ENCODE peak calls at places on chromosome 4, in nine cellular contexts. One of them, this sample, is unnamed.
A peak's percentile ranks its signal among the peaks of the same experiment; 100 is the strongest.

GRCh38 chr4:20272411-20272872 is 20.7 kb downstream of the SLIT2 start:
- DNase-seq in coronary artery: no peak
- DNase-seq in PC-3: peak; percentile 88
- DNase-seq in H9: no peak
- DNase-seq in psoas muscle: no peak
- DNase-seq in sigmoid colon: no peak
- DNase-seq in AG10803: peak; percentile 56
- DNase-seq in fibroblast of pulmonary artery: no peak
- DNase-seq in fibroblast of mammary gland: peak; percentile 85
- DNase-seq in this sample: no peak

GRCh38 chr4:137677851-137678250 is 145.6 kb upstream of the PCDH18 start:
- DNase-seq in fibroblast of pulmonary artery: peak; percentile 85
- DNase-seq in coronary artery: no peak
- DNase-seq in PC-3: peak; percentile 58
- DNase-seq in fibroblast of mammary gland: peak; percentile 90
- DNase-seq in psoas muscle: no peak
- DNase-seq in H9: no peak
- DNase-seq in sigmoid colon: no peak
- DNase-seq in AG10803: peak; percentile 81
- DNase-seq in this sample: no peak

GRCh38 chr4:98284640-98285046 is 23.5 kb downstream of the RAP1GDS1 start:
- DNase-seq in coronary artery: no peak
- DNase-seq in fibroblast of mammary gland: peak; percentile 32
- DNase-seq in fibroblast of pulmonary artery: no peak
- DNase-seq in AG10803: no peak
- DNase-seq in H9: peak; percentile 80
- DNase-seq in sigmoid colon: no peak
- DNase-seq in psoas muscle: no peak
- DNase-seq in PC-3: peak; percentile 57
- DNase-seq in this sample: no peak

GRCh38 chr4:73451404-73451803 is 15.4 kb downstream of the AFP start:
- DNase-seq in PC-3: no peak
- DNase-seq in coronary artery: no peak
- DNase-seq in AG10803: peak; percentile 26
- DNase-seq in H9: peak; percentile 38
- DNase-seq in sigmoid colon: no peak
- DNase-seq in fibroblast of pulmonary artery: peak; percentile 76
- DNase-seq in fibroblast of mammary gland: peak; percentile 45
- DNase-seq in psoas muscle: no peak
- DNase-seq in this sample: no peak

GRCh38 chr4:20203508-20203907 is 48.2 kb upstream of the SLIT2 start:
- DNase-seq in fibroblast of mammary gland: peak; percentile 98
- DNase-seq in sigmoid colon: no peak
- DNase-seq in PC-3: peak; percentile 75
- DNase-seq in psoas muscle: no peak
- DNase-seq in fibroblast of pulmonary artery: peak; percentile 60
- DNase-seq in coronary artery: no peak
- DNase-seq in H9: no peak
- DNase-seq in AG10803: peak; percentile 98
- DNase-seq in this sample: no peak

GRCh38 chr4:146132445-146132844 is 43.1 kb upstream of the LSM6 start:
- DNase-seq in sigmoid colon: no peak
- DNase-seq in fibroblast of pulmonary artery: no peak
- DNase-seq in AG10803: no peak
- DNase-seq in fibroblast of mammary gland: peak; percentile 31
- DNase-seq in psoas muscle: no peak
- DNase-seq in coronary artery: no peak
- DNase-seq in PC-3: no peak
- DNase-seq in H9: no peak
- DNase-seq in this sample: peak; percentile 73

GRCh38 chr4:15774020-15774420 is 4.1 kb upstream of the CD38 start:
- DNase-seq in psoas muscle: no peak
- DNase-seq in coronary artery: no peak
- DNase-seq in H9: no peak
- DNase-seq in fibroblast of pulmonary artery: no peak
- DNase-seq in fibroblast of mammary gland: no peak
- DNase-seq in AG10803: peak; percentile 13
- DNase-seq in sigmoid colon: no peak
- DNase-seq in PC-3: no peak
- DNase-seq in this sample: no peak

GRCh38 chr4:117085185-117085701 is at the start of gene TRAM1L1:
- DNase-seq in sigmoid colon: peak; percentile 72
- DNase-seq in coronary artery: peak; percentile 71
- DNase-seq in psoas muscle: peak; percentile 73
- DNase-seq in fibroblast of mammary gland: peak; percentile 51
- DNase-seq in fibroblast of pulmonary artery: peak; percentile 54
- DNase-seq in PC-3: peak; percentile 55
- DNase-seq in H9: peak; percentile 89
- DNase-seq in AG10803: peak; percentile 57
- DNase-seq in this sample: peak; percentile 36

GRCh38 chr4:166259081-166259480 is 386.0 kb downstream of the TLL1 start:
- DNase-seq in fibroblast of pulmonary artery: no peak
- DNase-seq in psoas muscle: no peak
- DNase-seq in fibroblast of mammary gland: no peak
- DNase-seq in H9: no peak
- DNase-seq in PC-3: no peak
- DNase-seq in coronary artery: no peak
- DNase-seq in sigmoid colon: no peak
- DNase-seq in AG10803: no peak
- DNase-seq in this sample: no peak

GRCh38 chr4:2008921-2009650 is at the start of gene NELFA:
- DNase-seq in fibroblast of pulmonary artery: peak; percentile 95
- DNase-seq in PC-3: peak; percentile 92
- DNase-seq in psoas muscle: peak; percentile 97
- DNase-seq in fibroblast of mammary gland: peak; percentile 90
- DNase-seq in coronary artery: peak; percentile 94
- DNase-seq in AG10803: peak; percentile 88
- DNase-seq in sigmoid colon: peak; percentile 97
- DNase-seq in H9: peak; percentile 96
- DNase-seq in this sample: peak; percentile 96

GRCh38 chr4:26004290-26004689 is 90.3 kb downstream of the SMIM20 start:
- DNase-seq in fibroblast of mammary gland: no peak
- DNase-seq in sigmoid colon: no peak
- DNase-seq in coronary artery: no peak
- DNase-seq in fibroblast of pulmonary artery: no peak
- DNase-seq in PC-3: no peak
- DNase-seq in psoas muscle: no peak
- DNase-seq in AG10803: no peak
- DNase-seq in H9: no peak
- DNase-seq in this sample: no peak
- TF ChIP-seq CTCF in fibroblast of mammary gland: no peak
- TF ChIP-seq CTCF in sigmoid colon: no peak
- TF ChIP-seq CTCF in coronary artery: no peak
- TF ChIP-seq CTCF in fibroblast of pulmonary artery: no peak
- TF ChIP-seq CTCF in PC-3: no peak
- TF ChIP-seq CTCF in psoas muscle: no peak
- TF ChIP-seq CTCF in AG10803: no peak
- TF ChIP-seq CTCF in H9: no peak
- TF ChIP-seq CTCF in this sample: no peak

DNA sequence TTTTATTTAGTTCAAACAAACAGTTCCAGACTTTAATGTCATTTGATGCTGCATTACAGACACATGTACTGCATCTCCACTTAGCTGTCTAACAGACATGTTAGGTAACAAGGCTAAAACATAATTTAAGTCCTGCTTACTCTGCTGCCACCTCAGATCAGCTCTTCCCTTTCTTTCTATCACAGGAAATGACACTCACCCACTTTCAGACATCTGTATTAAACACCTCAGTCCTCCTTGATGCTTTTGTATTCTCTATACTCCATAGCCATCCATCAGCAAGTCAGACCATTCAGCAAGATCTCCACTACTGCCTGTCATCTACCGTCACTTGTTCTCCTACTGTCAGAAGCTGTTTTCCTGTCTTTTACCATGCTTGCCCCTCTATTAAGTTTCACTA is 405.4 kb downstream of the IL15 start:
- DNase-seq in fibroblast of mammary gland: no peak
- DNase-seq in H9: no peak
- DNase-seq in sigmoid colon: no peak
- DNase-seq in coronary artery: no peak
- DNase-seq in psoas muscle: no peak
- DNase-seq in fibroblast of pulmonary artery: no peak
- DNase-seq in AG10803: no peak
- DNase-seq in PC-3: no peak
- DNase-seq in this sample: no peak
- TF ChIP-seq CTCF in fibroblast of mammary gland: no peak
- TF ChIP-seq CTCF in H9: no peak
- TF ChIP-seq CTCF in sigmoid colon: no peak
- TF ChIP-seq CTCF in coronary artery: no peak
- TF ChIP-seq CTCF in psoas muscle: no peak
- TF ChIP-seq CTCF in fibroblast of pulmonary artery: no peak
- TF ChIP-seq CTCF in AG10803: no peak
- TF ChIP-seq CTCF in PC-3: no peak
- TF ChIP-seq CTCF in this sample: no peak

GRCh38 chr4:164930647-164931046 is 46.8 kb downstream of the TRIM61 start:
- DNase-seq in PC-3: no peak
- DNase-seq in sigmoid colon: no peak
- DNase-seq in coronary artery: no peak
- DNase-seq in fibroblast of pulmonary artery: no peak
- DNase-seq in fibroblast of mammary gland: no peak
- DNase-seq in psoas muscle: no peak
- DNase-seq in H9: no peak
- DNase-seq in AG10803: no peak
- DNase-seq in this sample: no peak

GRCh38 chr4:164931551-164932324 is 45.7 kb downstream of the TRIM61 start:
- DNase-seq in psoas muscle: no peak
- DNase-seq in AG10803: peak; percentile 42
- DNase-seq in fibroblast of mammary gland: peak; percentile 6
- DNase-seq in fibroblast of pulmonary artery: no peak
- DNase-seq in PC-3: peak; percentile 35
- DNase-seq in coronary artery: no peak
- DNase-seq in sigmoid colon: no peak
- DNase-seq in H9: no peak
- DNase-seq in this sample: no peak

GRCh38 chr4:164933244-164933643 is 44.2 kb downstream of the TRIM61 start:
- DNase-seq in coronary artery: no peak
- DNase-seq in psoas muscle: no peak
- DNase-seq in fibroblast of pulmonary artery: no peak
- DNase-seq in PC-3: no peak
- DNase-seq in sigmoid colon: no peak
- DNase-seq in H9: no peak
- DNase-seq in AG10803: no peak
- DNase-seq in fibroblast of mammary gland: no peak
- DNase-seq in this sample: no peak

GRCh38 chr4:164937576-164938270 is 39.7 kb downstream of the TRIM61 start:
- DNase-seq in psoas muscle: peak; percentile 56
- DNase-seq in sigmoid colon: no peak
- DNase-seq in PC-3: no peak
- DNase-seq in H9: peak; percentile 65
- DNase-seq in coronary artery: no peak
- DNase-seq in fibroblast of mammary gland: peak; percentile 67
- DNase-seq in AG10803: peak; percentile 48
- DNase-seq in fibroblast of pulmonary artery: peak; percentile 17
- DNase-seq in this sample: no peak

GRCh38 chr4:164935363-164935762 is 42.1 kb downstream of the TRIM61 start:
- DNase-seq in fibroblast of pulmonary artery: no peak
- DNase-seq in PC-3: peak; percentile 25
- DNase-seq in psoas muscle: no peak
- DNase-seq in sigmoid colon: no peak
- DNase-seq in coronary artery: no peak
- DNase-seq in AG10803: no peak
- DNase-seq in fibroblast of mammary gland: no peak
- DNase-seq in H9: peak; percentile 51
- DNase-seq in this sample: peak; percentile 50
- TF ChIP-seq CTCF in fibroblast of pulmonary artery: no peak
- TF ChIP-seq CTCF in PC-3: peak; percentile 37
- TF ChIP-seq CTCF in psoas muscle: no peak
- TF ChIP-seq CTCF in sigmoid colon: no peak
- TF ChIP-seq CTCF in coronary artery: no peak
- TF ChIP-seq CTCF in AG10803: no peak
- TF ChIP-seq CTCF in fibroblast of mammary gland: no peak
- TF ChIP-seq CTCF in H9: peak; percentile 72
- TF ChIP-seq CTCF in this sample: peak; percentile 22

DNA sequence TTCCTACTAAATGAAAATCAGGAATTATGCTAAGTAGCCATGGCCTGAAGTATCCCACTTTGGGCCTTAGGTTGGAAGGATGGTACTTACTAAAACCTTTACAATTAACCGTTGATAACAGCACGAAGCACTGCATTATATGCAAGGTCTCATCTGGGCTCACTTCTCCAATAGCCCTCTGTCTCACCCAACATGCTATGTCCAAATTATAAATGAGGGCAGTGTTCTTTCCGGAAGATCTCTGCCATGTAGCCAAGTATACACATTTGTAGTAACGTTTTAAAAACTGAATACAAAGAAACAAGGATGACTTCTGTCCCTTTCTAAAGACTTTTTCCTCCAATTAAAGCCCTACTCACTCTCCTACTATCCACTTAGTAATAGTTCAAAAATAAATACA is 51.6 kb downstream of the SCFD2 start:
- DNase-seq in psoas muscle: no peak
- DNase-seq in coronary artery: no peak
- DNase-seq in PC-3: no peak
- DNase-seq in AG10803: no peak
- DNase-seq in sigmoid colon: no peak
- DNase-seq in fibroblast of pulmonary artery: no peak
- DNase-seq in fibroblast of mammary gland: no peak
- DNase-seq in H9: no peak
- DNase-seq in this sample: no peak
- TF ChIP-seq CTCF in psoas muscle: no peak
- TF ChIP-seq CTCF in coronary artery: no peak
- TF ChIP-seq CTCF in PC-3: no peak
- TF ChIP-seq CTCF in AG10803: no peak
- TF ChIP-seq CTCF in sigmoid colon: no peak
- TF ChIP-seq CTCF in fibroblast of pulmonary artery: no peak
- TF ChIP-seq CTCF in fibroblast of mammary gland: no peak
- TF ChIP-seq CTCF in H9: no peak
- TF ChIP-seq CTCF in this sample: no peak

GRCh38 chr4:154348657-154349056 is 142.9 kb downstream of the DCHS2 start:
- DNase-seq in H9: peak; percentile 32
- DNase-seq in coronary artery: no peak
- DNase-seq in fibroblast of mammary gland: no peak
- DNase-seq in AG10803: no peak
- DNase-seq in psoas muscle: no peak
- DNase-seq in sigmoid colon: no peak
- DNase-seq in fibroblast of pulmonary artery: no peak
- DNase-seq in PC-3: no peak
- DNase-seq in this sample: no peak
- TF ChIP-seq CTCF in H9: peak; percentile 47
- TF ChIP-seq CTCF in coronary artery: no peak
- TF ChIP-seq CTCF in fibroblast of mammary gland: no peak
- TF ChIP-seq CTCF in AG10803: no peak
- TF ChIP-seq CTCF in psoas muscle: no peak
- TF ChIP-seq CTCF in sigmoid colon: no peak
- TF ChIP-seq CTCF in fibroblast of pulmonary artery: no peak
- TF ChIP-seq CTCF in PC-3: peak; percentile 26
- TF ChIP-seq CTCF in this sample: no peak

This sample was measured in GM13976.